ENCODE peak calls at places on chromosomes 16 and 17, in six cellular contexts. One of them, this sample, is unnamed.
A peak's percentile ranks its signal among the peaks of the same experiment; 100 is the strongest.

GRCh38 chr16:48597563-48598392 is 12.2 kb downstream of the N4BP1 start:
- DNase-seq in H1: no peak
- DNase-seq in ovary: no peak
- DNase-seq in CD8-positive, alpha-beta memory T cell: no peak
- DNase-seq in hepatocyte: no peak
- DNase-seq in CD4-positive, alpha-beta memory T cell: no peak
- DNase-seq in this sample: no peak

GRCh38 chr17:77963441-77963840 is 4.9 kb downstream of the TNRC6C start:
- DNase-seq in CD4-positive, alpha-beta memory T cell: peak; percentile 75
- DNase-seq in CD8-positive, alpha-beta memory T cell: peak; percentile 71
- DNase-seq in H1: no peak
- DNase-seq in ovary: peak; percentile 54
- DNase-seq in hepatocyte: peak; percentile 80
- DNase-seq in this sample: no peak

GRCh38 chr16:19872935-19873334 is 11.7 kb downstream of the GPRC5B start:
- DNase-seq in ovary: no peak
- DNase-seq in hepatocyte: no peak
- DNase-seq in H1: no peak
- DNase-seq in CD4-positive, alpha-beta memory T cell: no peak
- DNase-seq in CD8-positive, alpha-beta memory T cell: no peak
- DNase-seq in this sample: no peak

GRCh38 chr17:81094744-81095607 is 60.0 kb downstream of the BAIAP2 start:
- DNase-seq in H1: peak; percentile 76
- DNase-seq in ovary: peak; percentile 78
- DNase-seq in CD8-positive, alpha-beta memory T cell: peak; percentile 91
- DNase-seq in hepatocyte: peak; percentile 95
- DNase-seq in CD4-positive, alpha-beta memory T cell: peak; percentile 92
- DNase-seq in this sample: peak; percentile 76

GRCh38 chr16:50841081-50841886 is 99.4 kb downstream of the CYLD start:
- DNase-seq in hepatocyte: no peak
- DNase-seq in CD4-positive, alpha-beta memory T cell: peak; percentile 23
- DNase-seq in CD8-positive, alpha-beta memory T cell: peak; percentile 20
- DNase-seq in ovary: no peak
- DNase-seq in H1: peak; percentile 24
- DNase-seq in this sample: no peak

GRCh38 chr17:81401727-81402529 is 6.7 kb downstream of the BAHCC1 start:
- DNase-seq in CD4-positive, alpha-beta memory T cell: no peak
- DNase-seq in CD8-positive, alpha-beta memory T cell: no peak
- DNase-seq in hepatocyte: no peak
- DNase-seq in H1: no peak
- DNase-seq in ovary: no peak
- DNase-seq in this sample: no peak

GRCh38 chr16:54284931-54285413 is 1.6 kb downstream of the IRX3 start:
- DNase-seq in ovary: no peak
- DNase-seq in hepatocyte: no peak
- DNase-seq in CD4-positive, alpha-beta memory T cell: no peak
- DNase-seq in CD8-positive, alpha-beta memory T cell: no peak
- DNase-seq in H1: peak; percentile 67
- DNase-seq in this sample: no peak

GRCh38 chr17:59361916-59362810 is 30.7 kb downstream of the YPEL2 start:
- DNase-seq in H1: no peak
- DNase-seq in ovary: no peak
- DNase-seq in CD4-positive, alpha-beta memory T cell: peak; percentile 60
- DNase-seq in CD8-positive, alpha-beta memory T cell: peak; percentile 30
- DNase-seq in hepatocyte: no peak
- DNase-seq in this sample: no peak

GRCh38 chr17:31593806-31594205 is 202.3 kb downstream of the RAB11FIP4 start:
- DNase-seq in H1: no peak
- DNase-seq in hepatocyte: no peak
- DNase-seq in CD8-positive, alpha-beta memory T cell: no peak
- DNase-seq in CD4-positive, alpha-beta memory T cell: no peak
- DNase-seq in ovary: no peak
- DNase-seq in this sample: no peak

GRCh38 chr17:74633261-74633783 is 9.8 kb upstream of the CD300E start:
- DNase-seq in H1: no peak
- DNase-seq in ovary: no peak
- DNase-seq in CD8-positive, alpha-beta memory T cell: no peak
- DNase-seq in CD4-positive, alpha-beta memory T cell: no peak
- DNase-seq in hepatocyte: no peak
- DNase-seq in this sample: no peak

GRCh38 chr17:34173221-34173620 is 81.9 kb upstream of the CCL2 start:
- DNase-seq in CD4-positive, alpha-beta memory T cell: no peak
- DNase-seq in CD8-positive, alpha-beta memory T cell: no peak
- DNase-seq in ovary: no peak
- DNase-seq in hepatocyte: no peak
- DNase-seq in H1: no peak
- DNase-seq in this sample: no peak

GRCh38 chr17:8408371-8408770 is 10.7 kb upstream of the RNF222 start:
- DNase-seq in ovary: no peak
- DNase-seq in CD4-positive, alpha-beta memory T cell: no peak
- DNase-seq in H1: no peak
- DNase-seq in hepatocyte: no peak
- DNase-seq in CD8-positive, alpha-beta memory T cell: no peak
- DNase-seq in this sample: no peak

GRCh38 chr16:67087803-67088202 is 21.9 kb upstream of the PHAF1 start:
- DNase-seq in H1: no peak
- DNase-seq in hepatocyte: no peak
- DNase-seq in CD4-positive, alpha-beta memory T cell: no peak
- DNase-seq in CD8-positive, alpha-beta memory T cell: no peak
- DNase-seq in ovary: no peak
- DNase-seq in this sample: no peak

GRCh38 chr17:36602030-36602737 is 801 bp downstream of the MRM1 start:
- DNase-seq in CD4-positive, alpha-beta memory T cell: no peak
- DNase-seq in H1: peak; percentile 65
- DNase-seq in CD8-positive, alpha-beta memory T cell: no peak
- DNase-seq in hepatocyte: peak; percentile 40
- DNase-seq in ovary: no peak
- DNase-seq in this sample: no peak

GRCh38 chr16:1538804-1539520 is 5.5 kb downstream of the TMEM204 start:
- DNase-seq in CD8-positive, alpha-beta memory T cell: no peak
- DNase-seq in hepatocyte: no peak
- DNase-seq in H1: peak; percentile 71
- DNase-seq in ovary: peak; percentile 15
- DNase-seq in CD4-positive, alpha-beta memory T cell: peak; percentile 21
- DNase-seq in this sample: no peak

GRCh38 chr16:76293980-76294690 is 16.9 kb downstream of the CNTNAP4 start:
- DNase-seq in ovary: no peak
- DNase-seq in CD8-positive, alpha-beta memory T cell: no peak
- DNase-seq in hepatocyte: no peak
- DNase-seq in H1: no peak
- DNase-seq in CD4-positive, alpha-beta memory T cell: no peak
- DNase-seq in this sample: no peak

GRCh38 chr16:17451835-17452234 is 18.9 kb downstream of the XYLT1 start:
- DNase-seq in CD4-positive, alpha-beta memory T cell: peak; percentile 51
- DNase-seq in H1: no peak
- DNase-seq in hepatocyte: no peak
- DNase-seq in ovary: no peak
- DNase-seq in CD8-positive, alpha-beta memory T cell: no peak
- DNase-seq in this sample: no peak

GRCh38 chr17:42682400-42683384 is at the start of gene CNTNAP1:
- DNase-seq in ovary: peak; percentile 80
- DNase-seq in CD8-positive, alpha-beta memory T cell: no peak
- DNase-seq in CD4-positive, alpha-beta memory T cell: no peak
- DNase-seq in hepatocyte: peak; percentile 87
- DNase-seq in H1: peak; percentile 77
- DNase-seq in this sample: no peak

GRCh38 chr16:64993464-64993863 is 128.4 kb downstream of the CDH11 start:
- DNase-seq in CD8-positive, alpha-beta memory T cell: no peak
- DNase-seq in ovary: no peak
- DNase-seq in H1: no peak
- DNase-seq in CD4-positive, alpha-beta memory T cell: no peak
- DNase-seq in hepatocyte: no peak
- DNase-seq in this sample: no peak

GRCh38 chr16:78695371-78695770 is 595.9 kb downstream of the WWOX start:
- DNase-seq in CD4-positive, alpha-beta memory T cell: no peak
- DNase-seq in hepatocyte: no peak
- DNase-seq in ovary: no peak
- DNase-seq in H1: no peak
- DNase-seq in CD8-positive, alpha-beta memory T cell: no peak
- DNase-seq in this sample: no peak

GRCh38 chr16:974001-974601 is 3.3 kb upstream of the LMF1 start:
- DNase-seq in ovary: no peak
- DNase-seq in H1: no peak
- DNase-seq in hepatocyte: no peak
- DNase-seq in CD4-positive, alpha-beta memory T cell: no peak
- DNase-seq in CD8-positive, alpha-beta memory T cell: no peak
- DNase-seq in this sample: no peak

GRCh38 chr16:76345093-76345735 is 68.0 kb downstream of the CNTNAP4 start:
- DNase-seq in CD4-positive, alpha-beta memory T cell: no peak
- DNase-seq in ovary: no peak
- DNase-seq in hepatocyte: peak; percentile 10
- DNase-seq in CD8-positive, alpha-beta memory T cell: no peak
- DNase-seq in H1: no peak
- DNase-seq in this sample: peak; percentile 43

GRCh38 chr16:85606920-85607319 is 6.2 kb upstream of the GSE1 start:
- DNase-seq in CD8-positive, alpha-beta memory T cell: no peak
- DNase-seq in hepatocyte: no peak
- DNase-seq in ovary: no peak
- DNase-seq in H1: no peak
- DNase-seq in CD4-positive, alpha-beta memory T cell: no peak
- DNase-seq in this sample: no peak

GRCh38 chr16:49127103-49127502 is 154.5 kb downstream of the CBLN1 start:
- DNase-seq in hepatocyte: peak; percentile 31
- DNase-seq in CD4-positive, alpha-beta memory T cell: no peak
- DNase-seq in ovary: no peak
- DNase-seq in H1: no peak
- DNase-seq in CD8-positive, alpha-beta memory T cell: no peak
- DNase-seq in this sample: no peak

GRCh38 chr17:81403040-81403467 is 7.8 kb downstream of the BAHCC1 start:
- DNase-seq in hepatocyte: no peak
- DNase-seq in CD8-positive, alpha-beta memory T cell: no peak
- DNase-seq in H1: no peak
- DNase-seq in ovary: no peak
- DNase-seq in CD4-positive, alpha-beta memory T cell: no peak
- DNase-seq in this sample: no peak

GRCh38 chr16:890716-891352 is 80.0 kb downstream of the LMF1 start:
- DNase-seq in ovary: no peak
- DNase-seq in CD8-positive, alpha-beta memory T cell: no peak
- DNase-seq in H1: no peak
- DNase-seq in hepatocyte: no peak
- DNase-seq in CD4-positive, alpha-beta memory T cell: no peak
- DNase-seq in this sample: no peak

GRCh38 chr16:64343061-64343819 is 778.6 kb downstream of the CDH11 start:
- DNase-seq in H1: no peak
- DNase-seq in hepatocyte: no peak
- DNase-seq in ovary: no peak
- DNase-seq in CD8-positive, alpha-beta memory T cell: no peak
- DNase-seq in CD4-positive, alpha-beta memory T cell: no peak
- DNase-seq in this sample: no peak

GRCh38 chr16:15457958-15458357 is 23.6 kb downstream of the BMERB1 start:
- DNase-seq in ovary: no peak
- DNase-seq in CD4-positive, alpha-beta memory T cell: no peak
- DNase-seq in H1: no peak
- DNase-seq in hepatocyte: no peak
- DNase-seq in CD8-positive, alpha-beta memory T cell: no peak
- DNase-seq in this sample: no peak

GRCh38 chr17:40539711-40540411 is 25.4 kb downstream of the CCR7 start:
- DNase-seq in CD4-positive, alpha-beta memory T cell: no peak
- DNase-seq in CD8-positive, alpha-beta memory T cell: no peak
- DNase-seq in hepatocyte: no peak
- DNase-seq in H1: no peak
- DNase-seq in ovary: peak; percentile 32
- DNase-seq in this sample: no peak

GRCh38 chr17:30236807-30237206 is 1.3 kb upstream of the SLC6A4 start:
- DNase-seq in hepatocyte: peak; percentile 68
- DNase-seq in CD8-positive, alpha-beta memory T cell: no peak
- DNase-seq in H1: peak; percentile 84
- DNase-seq in CD4-positive, alpha-beta memory T cell: no peak
- DNase-seq in ovary: peak; percentile 26
- DNase-seq in this sample: peak; percentile 56

GRCh38 chr17:56902350-56902749 is 11.5 kb downstream of the TRIM25 start:
- DNase-seq in H1: no peak
- DNase-seq in CD4-positive, alpha-beta memory T cell: no peak
- DNase-seq in ovary: no peak
- DNase-seq in hepatocyte: no peak
- DNase-seq in CD8-positive, alpha-beta memory T cell: no peak
- DNase-seq in this sample: no peak

GRCh38 chr17:4818276-4818675 is 11.3 kb downstream of the PLD2 start:
- DNase-seq in ovary: no peak
- DNase-seq in CD4-positive, alpha-beta memory T cell: no peak
- DNase-seq in hepatocyte: no peak
- DNase-seq in CD8-positive, alpha-beta memory T cell: no peak
- DNase-seq in H1: no peak
- DNase-seq in this sample: no peak

GRCh38 chr17:13825526-13826040 is 223.9 kb upstream of the HS3ST3A1 start:
- DNase-seq in ovary: no peak
- DNase-seq in CD4-positive, alpha-beta memory T cell: no peak
- DNase-seq in CD8-positive, alpha-beta memory T cell: no peak
- DNase-seq in hepatocyte: no peak
- DNase-seq in H1: no peak
- DNase-seq in this sample: no peak

GRCh38 chr17:63697341-63698286 is 2.3 kb downstream of the LIMD2 start:
- DNase-seq in H1: peak; percentile 82
- DNase-seq in CD8-positive, alpha-beta memory T cell: peak; percentile 84
- DNase-seq in CD4-positive, alpha-beta memory T cell: peak; percentile 85
- DNase-seq in hepatocyte: peak; percentile 36
- DNase-seq in ovary: no peak
- DNase-seq in this sample: peak; percentile 69
- H3K4me3 ChIP-seq in H1: peak overlapping the region; percentile 83
- H3K4me3 ChIP-seq in CD8-positive, alpha-beta memory T cell: peak overlapping the region; percentile 95
- H3K4me3 ChIP-seq in CD4-positive, alpha-beta memory T cell: peak overlapping the region; percentile 98
- H3K4me3 ChIP-seq in hepatocyte: no peak overlapping the region
- H3K4me3 ChIP-seq in ovary: no peak overlapping the region
- H3K4me3 ChIP-seq in this sample: no peak overlapping the region

DNA sequence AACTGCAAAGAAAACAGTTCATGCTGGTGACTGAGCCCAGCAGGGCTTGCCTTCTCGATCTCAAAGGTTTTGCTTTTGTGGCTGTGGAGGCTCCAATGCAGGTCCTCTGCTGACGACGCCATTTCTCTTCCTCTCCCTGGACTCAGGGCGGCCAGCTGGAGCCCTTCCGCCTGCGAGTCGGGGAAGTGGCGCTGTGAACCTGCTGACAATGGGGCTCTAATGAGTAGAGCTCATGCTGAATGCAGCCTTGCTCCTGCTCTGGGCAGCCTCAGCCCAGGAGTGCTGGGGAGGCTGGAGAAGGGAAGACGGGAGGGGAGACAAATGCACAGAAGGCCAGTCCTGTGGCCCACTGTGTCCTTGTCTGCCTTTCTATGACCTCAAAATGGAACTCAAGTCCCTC is 43.8 kb downstream of the VAC14 start:
- DNase-seq in hepatocyte: no peak
- DNase-seq in CD4-positive, alpha-beta memory T cell: no peak
- DNase-seq in ovary: no peak
- DNase-seq in H1: no peak
- DNase-seq in CD8-positive, alpha-beta memory T cell: no peak
- DNase-seq in this sample: no peak
- H3K27ac ChIP-seq in hepatocyte: no peak overlapping the region
- H3K27ac ChIP-seq in CD4-positive, alpha-beta memory T cell: no peak overlapping the region
- H3K27ac ChIP-seq in ovary: no peak overlapping the region
- H3K27ac ChIP-seq in H1: no peak overlapping the region
- H3K27ac ChIP-seq in CD8-positive, alpha-beta memory T cell: no peak overlapping the region
- H3K27ac ChIP-seq in this sample: no peak overlapping the region

GRCh38 chr17:57918017-57918895 is 37.0 kb downstream of the CUEDC1 start:
- DNase-seq in H1: no peak
- DNase-seq in ovary: no peak
- DNase-seq in CD4-positive, alpha-beta memory T cell: no peak
- DNase-seq in hepatocyte: no peak
- DNase-seq in CD8-positive, alpha-beta memory T cell: no peak
- DNase-seq in this sample: no peak
- H3K4me3 ChIP-seq in H1: no peak overlapping the region
- H3K4me3 ChIP-seq in ovary: no peak overlapping the region
- H3K4me3 ChIP-seq in CD4-positive, alpha-beta memory T cell: no peak overlapping the region
- H3K4me3 ChIP-seq in hepatocyte: no peak overlapping the region
- H3K4me3 ChIP-seq in CD8-positive, alpha-beta memory T cell: no peak overlapping the region
- H3K4me3 ChIP-seq in this sample: no peak overlapping the region

GRCh38 chr17:46979023-46979870 is at the start of gene RPRML:
- DNase-seq in CD4-positive, alpha-beta memory T cell: peak; percentile 7
- DNase-seq in CD8-positive, alpha-beta memory T cell: peak; percentile 8
- DNase-seq in ovary: peak; percentile 30
- DNase-seq in H1: peak; percentile 77
- DNase-seq in hepatocyte: peak; percentile 56
- DNase-seq in this sample: no peak
- H3K27ac ChIP-seq in CD4-positive, alpha-beta memory T cell: no peak within 1 kb of the TSS
- H3K27ac ChIP-seq in CD8-positive, alpha-beta memory T cell: no peak within 1 kb of the TSS
- H3K27ac ChIP-seq in ovary: no peak within 1 kb of the TSS
- H3K27ac ChIP-seq in H1: no peak within 1 kb of the TSS
- H3K27ac ChIP-seq in hepatocyte: no peak within 1 kb of the TSS
- H3K27ac ChIP-seq in this sample: no peak within 1 kb of the TSS